ENCODE peak calls at places on chromosomes 6 and 20, in nine cellular contexts. E is Peyer's patch; J is CD8-positive, alpha-beta T cell; Q is choroid plexus epithelial cell; A is fibroblast of mammary gland; V is IMR-90; P is epithelial cell of esophagus; H is fibroblast of pulmonary artery; C is omental fat pad. W is an unnamed sample.

GRCh38 chr6:96391776-96392175 is 129.8 kb upstream of the UFL1 start:
- DNase-seq in V (no peak), E (no peak), Q (no peak), A (no peak), P (peak), C (no peak), J (no peak), H (no peak), W (no peak)

GRCh38 chr20:23128461-23129125 is 42.5 kb upstream of the CD93 start:
- DNase-seq in E (no peak), J (no peak), A (no peak), H (no peak), V (no peak), C (peak), Q (no peak), P (no peak), W (no peak)

GRCh38 chr6:102150549-102150948 is 757.0 kb downstream of the GRIK2 start:
- DNase-seq in H (no peak), C (no peak), Q (no peak), A (no peak), E (no peak), P (no peak), J (no peak), V (no peak), W (no peak)

GRCh38 chr20:50715694-50716093 is 15.7 kb upstream of the PARD6B start:
- DNase-seq in H (no peak), J (no peak), P (peak), V (no peak), C (no peak), E (no peak), A (no peak), Q (no peak), W (no peak)

GRCh38 chr20:34083781-34084180 is 28.3 kb downstream of the EIF2S2 start:
- DNase-seq in J (no peak), E (no peak), Q (no peak), C (no peak), H (no peak), A (no peak), V (no peak), P (no peak), W (no peak)

GRCh38 chr6:154596701-154597100 is 86.2 kb upstream of the CNKSR3 start:
- DNase-seq in H (no peak), C (no peak), E (no peak), J (no peak), P (no peak), A (no peak), Q (no peak), V (no peak), W (no peak)

GRCh38 chr6:10633216-10633615 is 61.2 kb downstream of the C6orf52 start:
- DNase-seq in C (no peak), A (peak), E (no peak), Q (peak), J (no peak), V (peak), H (peak), P (peak), W (peak)

GRCh38 chr20:41223112-41223511 is 85.8 kb downstream of the PLCG1 start:
- DNase-seq in A (peak), C (no peak), V (peak), P (peak), E (no peak), H (no peak), Q (peak), J (no peak), W (no peak)

GRCh38 chr20:7916648-7917047 is 23.6 kb downstream of the HAO1 start:
- DNase-seq in E (no peak), A (no peak), H (no peak), Q (no peak), V (no peak), P (no peak), J (no peak), C (no peak), W (no peak)

GRCh38 chr20:31870703-31871601 is 518 bp downstream of the TTLL9 start:
- DNase-seq in P (no peak), E (no peak), C (no peak), H (no peak), Q (no peak), J (no peak), A (no peak), V (no peak), W (no peak)

GRCh38 chr6:61810047-61810446 is 476.0 kb downstream of the KHDRBS2 start:
- DNase-seq in P (no peak), V (no peak), E (no peak), J (no peak), Q (no peak), C (no peak), H (no peak), A (no peak), W (no peak)

DNA sequence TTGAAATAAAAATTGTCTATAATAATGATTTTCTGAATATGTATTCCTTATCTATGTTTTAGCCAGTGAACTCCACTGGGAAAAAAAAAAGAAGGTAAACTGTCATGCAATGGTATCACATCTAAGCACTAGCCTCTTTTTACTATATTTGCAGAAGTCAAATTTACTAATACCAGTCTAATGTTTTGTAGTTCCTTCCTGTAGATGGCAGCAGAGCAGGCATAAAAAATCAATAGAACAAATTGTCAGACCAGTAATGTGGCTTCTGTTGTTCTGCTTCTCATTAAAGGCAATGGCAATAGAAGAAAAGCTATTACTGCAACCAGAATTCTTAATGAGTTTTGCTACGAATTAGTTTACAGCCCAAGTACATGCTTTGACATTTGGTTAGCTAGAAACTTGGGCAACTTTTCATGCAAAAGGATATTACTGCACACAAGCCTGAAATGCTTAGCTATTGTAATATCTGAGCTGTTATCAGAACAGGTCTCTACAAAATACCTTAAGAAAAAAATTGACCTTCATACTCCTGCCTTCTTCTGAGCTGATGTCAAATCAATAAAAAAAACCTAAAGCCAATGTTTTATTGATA is 476.9 kb downstream of the KHDRBS2 start:
- DNase-seq in H (peak), P (peak), C (no peak), J (no peak), E (no peak), Q (peak), A (peak), V (no peak), W (peak)
- TF ChIP-seq CTCF in H (peak), P (peak), C (no peak), J (no peak), E (peak), Q (peak), A (peak), V (peak), W (peak)

DNA sequence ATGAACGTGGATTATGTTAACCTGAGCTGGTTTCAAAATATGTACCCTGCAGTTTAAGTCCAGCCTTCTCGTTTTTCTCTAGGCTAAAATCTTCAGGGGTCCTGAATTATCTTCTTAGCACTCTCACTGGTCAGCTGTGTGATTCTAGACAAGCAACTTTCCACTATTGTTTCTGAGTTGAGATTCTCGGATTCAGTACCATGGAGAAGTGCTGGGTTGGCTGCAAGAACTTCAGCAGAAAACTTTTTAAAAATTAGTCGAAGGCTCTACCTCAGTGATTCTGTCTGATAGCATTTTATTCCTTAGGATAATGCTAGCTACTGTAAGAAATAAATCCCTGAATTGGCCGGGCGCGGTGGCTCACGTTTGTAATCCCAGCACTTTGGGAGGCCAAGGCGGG is 173.7 kb downstream of the GRM1 start:
- DNase-seq in V (no peak), H (no peak), J (no peak), E (no peak), C (no peak), A (no peak), P (no peak), Q (no peak), W (no peak)
- TF ChIP-seq CTCF in V (no peak), H (no peak), J (no peak), E (no peak), C (no peak), A (no peak), P (no peak), Q (no peak), W (no peak)

GRCh38 chr20:49585585-49586245 is 17.8 kb upstream of the PTGIS start:
- DNase-seq in Q (no peak), A (no peak), J (no peak), P (no peak), E (no peak), V (no peak), C (no peak), H (no peak), W (no peak)

GRCh38 chr20:49584418-49585382 is 16.8 kb upstream of the PTGIS start:
- DNase-seq in A (no peak), V (no peak), J (no peak), C (no peak), H (no peak), E (no peak), Q (no peak), P (no peak), W (no peak)

GRCh38 chr20:49582413-49583334 is 14.7 kb upstream of the PTGIS start:
- DNase-seq in C (no peak), P (no peak), A (no peak), V (no peak), H (no peak), E (no peak), J (no peak), Q (no peak), W (no peak)

GRCh38 chr20:49583343-49583668 is 15.4 kb upstream of the PTGIS start:
- DNase-seq in P (no peak), J (no peak), E (no peak), Q (no peak), A (no peak), C (no peak), V (no peak), H (no peak), W (no peak)

DNA sequence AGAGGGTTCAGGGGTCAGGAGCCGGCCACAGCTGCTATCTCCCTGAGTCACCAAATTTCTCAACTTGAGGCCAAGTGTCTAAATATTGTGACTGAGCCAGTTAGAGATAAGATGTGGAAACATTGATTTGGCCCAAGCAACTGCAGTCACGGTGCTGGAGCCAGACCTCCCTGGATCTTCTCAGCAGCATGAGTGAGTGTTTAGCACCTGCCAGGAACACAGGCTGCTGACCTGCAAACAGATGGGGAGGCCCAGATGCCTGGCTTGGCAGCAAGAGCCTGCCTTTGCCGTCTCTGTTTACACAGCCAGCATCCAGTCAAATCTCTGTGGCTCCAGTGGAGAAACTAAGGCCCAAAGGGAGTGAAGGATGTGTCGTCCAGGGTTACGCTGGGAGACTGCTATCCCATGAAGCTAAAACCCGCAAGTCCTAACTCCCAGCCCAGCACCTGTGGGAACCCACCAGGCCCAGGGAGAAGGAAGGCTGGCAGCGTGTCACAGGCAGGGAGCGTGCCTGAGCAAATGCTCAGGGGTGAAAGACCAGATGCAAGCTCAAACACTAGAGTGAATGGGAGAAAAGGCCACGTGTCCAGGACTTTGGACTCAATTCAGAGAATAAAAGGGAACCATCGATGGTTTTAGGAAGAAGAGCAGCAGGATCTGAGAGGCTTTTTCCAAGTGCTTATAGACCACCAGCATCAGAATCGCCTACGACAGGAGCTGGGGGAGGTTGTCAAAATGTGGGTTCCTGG is 15.9 kb upstream of the PTGIS start:
- DNase-seq in Q (peak), C (no peak), H (peak), P (no peak), A (peak), V (peak), E (no peak), J (no peak), W (peak)
- TF ChIP-seq CTCF in Q (peak), C (no peak), H (no peak), P (no peak), A (no peak), V (no peak), E (peak), J (no peak), W (no peak)

GRCh38 chr6:2852921-2853322 is 11.3 kb upstream of the SERPINB1 start:
- DNase-seq in A (no peak), J (no peak), V (no peak), E (no peak), Q (no peak), P (no peak), H (no peak), C (no peak), W (no peak)

GRCh38 chr6:2855061-2855519 is 13.4 kb upstream of the SERPINB1 start:
- DNase-seq in J (no peak), H (peak), Q (peak), A (no peak), E (no peak), P (no peak), C (no peak), V (no peak), W (no peak)

GRCh38 chr6:2852514-2852855 is 10.8 kb upstream of the SERPINB1 start:
- DNase-seq in E (no peak), J (no peak), C (no peak), Q (no peak), P (no peak), A (no peak), H (no peak), V (no peak), W (no peak)

GRCh38 chr6:2854394-2854982 is 12.8 kb upstream of the SERPINB1 start:
- DNase-seq in J (no peak), H (peak), Q (peak), E (no peak), C (no peak), V (peak), P (no peak), A (peak), W (no peak)

GRCh38 chr6:2853766-2854393 is 12.2 kb upstream of the SERPINB1 start:
- DNase-seq in A (peak), V (peak), E (peak), P (peak), C (peak), Q (peak), H (peak), J (no peak), W (peak)
- TF ChIP-seq CTCF in A (peak), V (peak), E (peak), P (peak), C (no peak), Q (peak), H (peak), J (peak), W (peak)

W was measured in HFFc6.